ENCODE peak calls at places on chromosome 16, in four cellular contexts. One of them, this sample, is unnamed.

GRCh38 chr16:67030221-67030962 is 1.4 kb downstream of the CBFB start:
- DNase-seq in cardiac muscle cell: no peak
- DNase-seq in left ventricle myocardium inferior: no peak
- DNase-seq in effector memory CD4-positive, alpha-beta T cell: no peak
- DNase-seq in this sample: no peak

GRCh38 chr16:85170066-85171003 is 58.1 kb upstream of the CIBAR2 start:
- DNase-seq in effector memory CD4-positive, alpha-beta T cell: no peak
- DNase-seq in left ventricle myocardium inferior: no peak
- DNase-seq in cardiac muscle cell: no peak
- DNase-seq in this sample: no peak

GRCh38 chr16:77949445-77949844 is 72.9 kb upstream of the CLEC3A start:
- DNase-seq in effector memory CD4-positive, alpha-beta T cell: no peak
- DNase-seq in left ventricle myocardium inferior: peak; percentile 17
- DNase-seq in cardiac muscle cell: no peak
- DNase-seq in this sample: no peak

GRCh38 chr16:57736419-57737281 is 1.1 kb downstream of the KATNB1 start:
- DNase-seq in effector memory CD4-positive, alpha-beta T cell: peak; percentile 36
- DNase-seq in cardiac muscle cell: peak; percentile 82
- DNase-seq in left ventricle myocardium inferior: peak; percentile 16
- DNase-seq in this sample: peak; percentile 25

GRCh38 chr16:89410794-89411309 is 79.5 kb downstream of the ANKRD11 start:
- DNase-seq in cardiac muscle cell: peak; percentile 91
- DNase-seq in effector memory CD4-positive, alpha-beta T cell: no peak
- DNase-seq in left ventricle myocardium inferior: peak; percentile 55
- DNase-seq in this sample: peak; percentile 37

GRCh38 chr16:52837251-52837650 is 215.4 kb downstream of the CHD9NB start:
- DNase-seq in effector memory CD4-positive, alpha-beta T cell: no peak
- DNase-seq in cardiac muscle cell: no peak
- DNase-seq in left ventricle myocardium inferior: no peak
- DNase-seq in this sample: no peak

GRCh38 chr16:89038811-89039735 is 54.6 kb upstream of the ACSF3 start:
- DNase-seq in left ventricle myocardium inferior: no peak
- DNase-seq in effector memory CD4-positive, alpha-beta T cell: no peak
- DNase-seq in cardiac muscle cell: no peak
- DNase-seq in this sample: no peak

GRCh38 chr16:50741225-50741807 is 570 bp upstream of the CYLD start:
- DNase-seq in cardiac muscle cell: no peak
- DNase-seq in left ventricle myocardium inferior: no peak
- DNase-seq in effector memory CD4-positive, alpha-beta T cell: no peak
- DNase-seq in this sample: no peak

GRCh38 chr16:2853531-2854073 is 4.4 kb downstream of the PRSS22 start:
- DNase-seq in cardiac muscle cell: no peak
- DNase-seq in left ventricle myocardium inferior: no peak
- DNase-seq in effector memory CD4-positive, alpha-beta T cell: no peak
- DNase-seq in this sample: no peak

GRCh38 chr16:2785101-2785991 is 2.0 kb downstream of the PRSS33 start:
- DNase-seq in cardiac muscle cell: no peak
- DNase-seq in left ventricle myocardium inferior: no peak
- DNase-seq in effector memory CD4-positive, alpha-beta T cell: no peak
- DNase-seq in this sample: no peak

GRCh38 chr16:73965591-73965990 is 331.0 kb upstream of the PSMD7 start:
- DNase-seq in cardiac muscle cell: no peak
- DNase-seq in left ventricle myocardium inferior: no peak
- DNase-seq in effector memory CD4-positive, alpha-beta T cell: no peak
- DNase-seq in this sample: no peak

GRCh38 chr16:59586331-59586730 is 852.2 kb upstream of the GOT2 start:
- DNase-seq in left ventricle myocardium inferior: no peak
- DNase-seq in cardiac muscle cell: no peak
- DNase-seq in effector memory CD4-positive, alpha-beta T cell: no peak
- DNase-seq in this sample: no peak

GRCh38 chr16:79598341-79599181 is 2.0 kb downstream of the MAF start:
- DNase-seq in cardiac muscle cell: peak; percentile 50
- DNase-seq in effector memory CD4-positive, alpha-beta T cell: peak; percentile 19
- DNase-seq in left ventricle myocardium inferior: peak; percentile 62
- DNase-seq in this sample: peak; percentile 48

GRCh38 chr16:88383401-88384221 is 852 bp downstream of the ZNF469 start:
- DNase-seq in effector memory CD4-positive, alpha-beta T cell: no peak
- DNase-seq in left ventricle myocardium inferior: peak; percentile 46
- DNase-seq in cardiac muscle cell: peak; percentile 53
- DNase-seq in this sample: no peak

GRCh38 chr16:81318711-81319110 is 3.9 kb downstream of the GAN start:
- DNase-seq in left ventricle myocardium inferior: no peak
- DNase-seq in effector memory CD4-positive, alpha-beta T cell: no peak
- DNase-seq in cardiac muscle cell: no peak
- DNase-seq in this sample: no peak

GRCh38 chr16:78894872-78895271 is 705.7 kb downstream of the MAF start:
- DNase-seq in effector memory CD4-positive, alpha-beta T cell: peak; percentile 21
- DNase-seq in left ventricle myocardium inferior: no peak
- DNase-seq in cardiac muscle cell: no peak
- DNase-seq in this sample: no peak

GRCh38 chr16:11447272-11447671 is 102.0 kb downstream of the RMI2 start:
- DNase-seq in left ventricle myocardium inferior: no peak
- DNase-seq in cardiac muscle cell: no peak
- DNase-seq in effector memory CD4-positive, alpha-beta T cell: no peak
- DNase-seq in this sample: no peak

GRCh38 chr16:11781773-11782172 is 15.3 kb downstream of the ZC3H7A start:
- DNase-seq in cardiac muscle cell: no peak
- DNase-seq in left ventricle myocardium inferior: no peak
- DNase-seq in effector memory CD4-positive, alpha-beta T cell: no peak
- DNase-seq in this sample: no peak

GRCh38 chr16:88662222-88662842 is 559 bp downstream of the MVD start:
- DNase-seq in effector memory CD4-positive, alpha-beta T cell: no peak
- DNase-seq in cardiac muscle cell: no peak
- DNase-seq in left ventricle myocardium inferior: no peak
- DNase-seq in this sample: peak; percentile 27

GRCh38 chr16:75169899-75170405 is 21.6 kb downstream of the ZFP1 start:
- DNase-seq in left ventricle myocardium inferior: no peak
- DNase-seq in effector memory CD4-positive, alpha-beta T cell: no peak
- DNase-seq in cardiac muscle cell: no peak
- DNase-seq in this sample: no peak
- H3K4me3 ChIP-seq in left ventricle myocardium inferior: no peak overlapping the region
- H3K4me3 ChIP-seq in effector memory CD4-positive, alpha-beta T cell: no peak overlapping the region
- H3K4me3 ChIP-seq in cardiac muscle cell: no peak overlapping the region
- H3K4me3 ChIP-seq in this sample: no peak overlapping the region

DNA sequence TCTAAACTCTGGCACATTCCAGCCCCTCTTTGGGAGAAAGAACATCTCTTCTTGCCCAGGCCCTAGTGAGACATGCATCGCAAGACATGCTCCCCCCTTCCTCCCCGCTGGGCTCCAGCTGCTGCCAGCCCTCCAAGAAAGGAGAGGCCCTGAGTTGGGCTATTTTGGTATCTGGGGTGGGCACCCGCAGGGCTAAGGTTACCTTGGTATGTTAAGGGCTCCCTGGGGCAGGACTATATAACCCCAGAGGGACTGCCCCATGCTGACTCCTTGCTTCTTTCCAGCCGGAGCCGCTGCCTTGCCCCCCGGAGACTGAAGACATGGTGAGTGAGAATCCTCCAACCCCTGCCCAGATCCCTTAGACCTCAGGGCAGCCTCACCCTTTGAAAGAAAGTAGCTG is at the start of gene MYL11:
- DNase-seq in left ventricle myocardium inferior: no peak
- DNase-seq in effector memory CD4-positive, alpha-beta T cell: no peak
- DNase-seq in cardiac muscle cell: no peak
- DNase-seq in this sample: no peak
- H3K4me3 ChIP-seq in left ventricle myocardium inferior: no peak within 1 kb of the TSS
- H3K4me3 ChIP-seq in effector memory CD4-positive, alpha-beta T cell: no peak within 1 kb of the TSS
- H3K4me3 ChIP-seq in cardiac muscle cell: no peak within 1 kb of the TSS
- H3K4me3 ChIP-seq in this sample: no peak within 1 kb of the TSS

GRCh38 chr16:71426880-71427615 is 14.8 kb downstream of the TLE7 start:
- DNase-seq in left ventricle myocardium inferior: no peak
- DNase-seq in cardiac muscle cell: no peak
- DNase-seq in effector memory CD4-positive, alpha-beta T cell: no peak
- DNase-seq in this sample: no peak

GRCh38 chr16:71428385-71428784 is 13.5 kb downstream of the TLE7 start:
- DNase-seq in cardiac muscle cell: no peak
- DNase-seq in left ventricle myocardium inferior: no peak
- DNase-seq in effector memory CD4-positive, alpha-beta T cell: no peak
- DNase-seq in this sample: no peak

GRCh38 chr16:71424626-71425025 is 17.2 kb downstream of the TLE7 start:
- DNase-seq in left ventricle myocardium inferior: no peak
- DNase-seq in effector memory CD4-positive, alpha-beta T cell: no peak
- DNase-seq in cardiac muscle cell: no peak
- DNase-seq in this sample: no peak

GRCh38 chr16:71425746-71426068 is 16.1 kb downstream of the TLE7 start:
- DNase-seq in cardiac muscle cell: no peak
- DNase-seq in effector memory CD4-positive, alpha-beta T cell: no peak
- DNase-seq in left ventricle myocardium inferior: no peak
- DNase-seq in this sample: no peak

GRCh38 chr16:71426069-71426879 is 15.6 kb downstream of the TLE7 start:
- DNase-seq in effector memory CD4-positive, alpha-beta T cell: no peak
- DNase-seq in left ventricle myocardium inferior: no peak
- DNase-seq in cardiac muscle cell: peak; percentile 80
- DNase-seq in this sample: peak; percentile 8
- H3K4me3 ChIP-seq in effector memory CD4-positive, alpha-beta T cell: no peak overlapping the region
- H3K4me3 ChIP-seq in left ventricle myocardium inferior: no peak overlapping the region
- H3K4me3 ChIP-seq in cardiac muscle cell: peak overlapping the region; percentile 18
- H3K4me3 ChIP-seq in this sample: no peak overlapping the region

GRCh38 chr16:86764551-86764950 is 186.2 kb downstream of the FOXL1 start:
- DNase-seq in left ventricle myocardium inferior: no peak
- DNase-seq in cardiac muscle cell: no peak
- DNase-seq in effector memory CD4-positive, alpha-beta T cell: no peak
- DNase-seq in this sample: no peak

GRCh38 chr16:86763819-86764218 is 185.5 kb downstream of the FOXL1 start:
- DNase-seq in left ventricle myocardium inferior: no peak
- DNase-seq in effector memory CD4-positive, alpha-beta T cell: no peak
- DNase-seq in cardiac muscle cell: no peak
- DNase-seq in this sample: no peak

GRCh38 chr16:86762035-86762550 is 183.7 kb downstream of the FOXL1 start:
- DNase-seq in effector memory CD4-positive, alpha-beta T cell: no peak
- DNase-seq in left ventricle myocardium inferior: no peak
- DNase-seq in cardiac muscle cell: no peak
- DNase-seq in this sample: no peak

GRCh38 chr16:86758932-86759331 is 180.6 kb downstream of the FOXL1 start:
- DNase-seq in cardiac muscle cell: no peak
- DNase-seq in left ventricle myocardium inferior: no peak
- DNase-seq in effector memory CD4-positive, alpha-beta T cell: no peak
- DNase-seq in this sample: no peak

DNA sequence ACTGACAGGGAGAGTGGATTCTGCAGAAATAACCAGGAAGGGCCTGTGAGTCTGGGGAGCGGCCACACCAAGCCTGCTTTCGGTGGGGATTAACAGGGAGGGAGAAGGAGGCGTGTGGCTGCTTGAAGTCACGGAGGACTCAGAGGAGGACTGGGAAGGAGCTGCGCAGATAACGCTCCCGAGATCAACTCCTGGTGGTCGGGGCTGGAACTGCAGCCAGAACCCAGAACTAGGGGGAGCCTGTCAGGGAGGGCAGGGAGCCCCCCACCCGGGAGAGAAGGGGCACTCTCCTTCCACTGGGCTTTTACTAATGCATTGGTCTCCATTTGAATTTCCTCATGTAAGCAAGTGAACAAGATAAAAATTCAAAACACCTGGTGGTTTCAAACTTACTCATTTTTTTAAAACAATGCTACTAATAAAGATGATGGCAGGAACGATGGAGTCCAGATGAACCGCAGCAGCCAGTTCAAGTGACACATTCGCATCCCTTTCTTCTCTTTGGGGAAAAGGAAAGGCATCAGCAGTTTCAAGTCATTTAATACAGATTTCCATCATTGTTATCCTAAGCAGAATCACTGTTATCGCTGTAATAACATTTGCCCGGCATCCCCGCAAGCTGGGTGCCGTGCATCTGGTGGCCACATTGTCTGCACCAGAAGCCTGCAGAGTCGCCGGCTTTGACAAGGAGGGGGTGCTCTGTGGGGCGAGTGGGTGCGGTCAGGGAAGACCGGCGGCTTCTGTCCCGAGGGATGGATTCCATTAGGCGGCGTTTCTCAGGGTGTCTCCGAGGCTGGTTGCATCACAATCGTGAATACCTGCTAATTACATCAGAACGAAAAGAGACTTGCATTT is 183.0 kb downstream of the FOXL1 start:
- DNase-seq in cardiac muscle cell: peak; percentile 71
- DNase-seq in left ventricle myocardium inferior: peak; percentile 69
- DNase-seq in effector memory CD4-positive, alpha-beta T cell: no peak
- DNase-seq in this sample: peak; percentile 16
- H3K4me3 ChIP-seq in cardiac muscle cell: no peak overlapping the region
- H3K4me3 ChIP-seq in left ventricle myocardium inferior: peak overlapping the region; percentile 44
- H3K4me3 ChIP-seq in effector memory CD4-positive, alpha-beta T cell: no peak overlapping the region
- H3K4me3 ChIP-seq in this sample: no peak overlapping the region

GRCh38 chr16:680967-681745 is 946 bp downstream of the STUB1 start:
- DNase-seq in effector memory CD4-positive, alpha-beta T cell: no peak
- DNase-seq in left ventricle myocardium inferior: no peak
- DNase-seq in cardiac muscle cell: peak; percentile 63
- DNase-seq in this sample: no peak

GRCh38 chr16:680625-680945 is 375 bp downstream of the STUB1 start:
- DNase-seq in left ventricle myocardium inferior: no peak
- DNase-seq in cardiac muscle cell: no peak
- DNase-seq in effector memory CD4-positive, alpha-beta T cell: no peak
- DNase-seq in this sample: no peak

GRCh38 chr16:683396-684066 is 603 bp downstream of the JMJD8 start:
- DNase-seq in effector memory CD4-positive, alpha-beta T cell: no peak
- DNase-seq in left ventricle myocardium inferior: no peak
- DNase-seq in cardiac muscle cell: no peak
- DNase-seq in this sample: no peak

GRCh38 chr16:682493-683395 is 1.4 kb downstream of the JMJD8 start:
- DNase-seq in left ventricle myocardium inferior: no peak
- DNase-seq in effector memory CD4-positive, alpha-beta T cell: no peak
- DNase-seq in cardiac muscle cell: no peak
- DNase-seq in this sample: no peak

GRCh38 chr16:681746-682427 is 1.7 kb downstream of the STUB1 start:
- DNase-seq in cardiac muscle cell: peak; percentile 43
- DNase-seq in effector memory CD4-positive, alpha-beta T cell: no peak
- DNase-seq in left ventricle myocardium inferior: no peak
- DNase-seq in this sample: no peak
- H3K4me3 ChIP-seq in cardiac muscle cell: no peak overlapping the region
- H3K4me3 ChIP-seq in effector memory CD4-positive, alpha-beta T cell: no peak overlapping the region
- H3K4me3 ChIP-seq in left ventricle myocardium inferior: peak overlapping the region; percentile 88
- H3K4me3 ChIP-seq in this sample: no peak overlapping the region

DNA sequence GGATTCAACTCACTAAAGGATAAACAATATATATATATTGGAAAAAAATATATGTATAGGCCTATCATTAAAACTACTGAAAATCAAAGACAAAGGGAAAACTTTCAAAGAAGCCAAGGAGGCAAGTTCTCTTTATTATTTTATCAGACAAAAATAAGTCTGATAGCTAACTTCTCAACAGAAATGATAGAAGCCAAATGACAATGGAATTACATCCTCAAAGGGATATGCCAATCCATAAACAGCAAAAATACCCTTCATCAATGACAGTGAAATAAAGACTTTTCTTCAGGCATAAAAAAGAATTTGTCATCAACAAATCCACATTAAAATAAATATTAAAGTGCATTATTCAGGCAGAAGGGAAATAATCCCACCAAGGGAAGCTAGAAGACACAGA is 393.4 kb downstream of the ZFHX3 start:
- DNase-seq in cardiac muscle cell: no peak
- DNase-seq in effector memory CD4-positive, alpha-beta T cell: no peak
- DNase-seq in left ventricle myocardium inferior: no peak
- DNase-seq in this sample: no peak
- H3K4me3 ChIP-seq in cardiac muscle cell: no peak overlapping the region
- H3K4me3 ChIP-seq in effector memory CD4-positive, alpha-beta T cell: no peak overlapping the region
- H3K4me3 ChIP-seq in left ventricle myocardium inferior: no peak overlapping the region
- H3K4me3 ChIP-seq in this sample: no peak overlapping the region

This sample was measured in CD4-positive, CD25-positive, alpha-beta regulatory T cell.